ENCODE peak calls at places on chromosomes 5 and 9, in ten cellular contexts. D, E, C, V, Q, W, A, H, L and Z are unnamed samples.

GRCh38 chr5:1831677-1832313 is 30.6 kb downstream of the NDUFS6 start:
- DNase-seq in E (no peak), Q (peak), W (peak), H (peak), L (no peak), V (no peak), D (no peak), C (no peak), A (no peak), Z (no peak)

GRCh38 chr9:68804911-68805889 is 100.2 kb downstream of the PIP5K1B start:
- DNase-seq in H (no peak), A (no peak), C (no peak), W (no peak), Q (no peak), E (no peak), V (no peak), L (peak), D (no peak), Z (no peak)

GRCh38 chr5:52605317-52605991 is 182.3 kb upstream of the ITGA1 start:
- DNase-seq in A (no peak), H (no peak), C (no peak), D (no peak), Q (no peak), L (no peak), V (no peak), E (no peak), W (no peak), Z (no peak)

GRCh38 chr9:27351438-27351837 is 54.5 kb upstream of the EQTN start:
- DNase-seq in A (no peak), H (no peak), L (peak), V (no peak), D (no peak), E (no peak), Q (no peak), W (no peak), C (no peak), Z (peak)

GRCh38 chr5:84585218-84585617 is 200.5 kb upstream of the EDIL3 start:
- DNase-seq in D (no peak), W (no peak), L (no peak), E (no peak), A (no peak), C (no peak), H (no peak), V (no peak), Q (no peak), Z (no peak)

GRCh38 chr9:394347-395052 is 179.8 kb downstream of the DOCK8 start:
- DNase-seq in D (no peak), C (no peak), A (no peak), Q (no peak), W (no peak), V (no peak), E (no peak), L (no peak), H (no peak), Z (no peak)

GRCh38 chr9:98580956-98581355 is 127.8 kb downstream of the GABBR2 start:
- DNase-seq in Q (no peak), A (no peak), V (no peak), H (no peak), W (no peak), E (no peak), D (no peak), C (no peak), L (no peak), Z (no peak)

GRCh38 chr9:37302277-37302676 is 120.2 kb upstream of the GRHPR start:
- DNase-seq in D (no peak), V (no peak), E (no peak), L (no peak), A (peak), C (no peak), Q (no peak), H (no peak), W (no peak), Z (peak)

GRCh38 chr9:18821794-18822193 is 211.2 kb downstream of the SAXO1 start:
- DNase-seq in L (no peak), H (no peak), E (no peak), Q (no peak), V (peak), A (no peak), W (no peak), C (no peak), D (no peak), Z (peak)

GRCh38 chr9:95411211-95411892 is 93.8 kb upstream of the FANCC start:
- DNase-seq in A (no peak), H (no peak), L (no peak), C (no peak), V (no peak), W (no peak), Q (no peak), D (no peak), E (no peak), Z (no peak)

GRCh38 chr9:131809941-131810344 is 70.1 kb upstream of the RAPGEF1 start:
- DNase-seq in E (peak), Q (peak), D (no peak), W (no peak), A (no peak), L (no peak), V (no peak), C (no peak), H (no peak), Z (no peak)

GRCh38 chr5:133319244-133319643 is 267.4 kb downstream of the HSPA4 start:
- DNase-seq in Q (no peak), D (no peak), E (no peak), L (no peak), H (no peak), A (no peak), V (no peak), C (no peak), W (no peak), Z (no peak)